ENCODE peak calls at places on chromosomes 4 and X, in five cellular contexts. L is heart right ventricle, Q is BJ, R is left lung, P is dorsolateral prefrontal cortex. T is an unnamed sample.
A peak's percentile ranks its signal among the peaks of the same experiment; 100 is the strongest.

GRCh38 chr4:72567821-72568620 is 1.0 kb downstream of the ADAMTS3 start:
- DNase-seq in L (peak; percentile 40), Q (peak; percentile 17), R (peak; percentile 83), P (peak; percentile 44), T (peak; percentile 56)

GRCh38 chr4:173343832-173344397 is 9.8 kb upstream of the HMGB2 start:
- DNase-seq in L (no peak), Q (no peak), R (no peak), P (no peak), T (no peak)

GRCh38 chr4:122775039-122775438 is 42.5 kb downstream of the BBS12 start:
- DNase-seq in L (no peak), Q (no peak), R (no peak), P (no peak), T (no peak)

GRCh38 chr4:3613980-3614730 is 81.9 kb upstream of the LRPAP1 start:
- DNase-seq in L (peak; percentile 41), Q (no peak), R (no peak), P (no peak), T (no peak)

GRCh38 chr4:118972167-118972566 is 83.5 kb downstream of the SYNPO2 start:
- DNase-seq in L (no peak), Q (no peak), R (no peak), P (no peak), T (no peak)

GRCh38 chr4:12137556-12137955 is 708.9 kb upstream of the HS3ST1 start:
- DNase-seq in L (no peak), Q (no peak), R (no peak), P (no peak), T (no peak)

GRCh38 chrX:49069038-49069437 is 4.8 kb downstream of the PRAF2 start:
- DNase-seq in L (no peak), Q (no peak), R (no peak), P (no peak), T (no peak)

GRCh38 chr4:28287837-28288236 is 1427.2 kb downstream of the STIM2 start:
- DNase-seq in L (no peak), Q (peak; percentile 100), R (no peak), P (no peak), T (no peak)

GRCh38 chr4:152586668-152587067 is 50.8 kb upstream of the FBXW7 start:
- DNase-seq in L (no peak), Q (no peak), R (no peak), P (no peak), T (no peak)

GRCh38 chr4:154779362-154779947 is 1.6 kb upstream of the RBM46 start:
- DNase-seq in L (no peak), Q (no peak), R (no peak), P (no peak), T (peak; percentile 1)

GRCh38 chr4:81724925-81725329 is 253.2 kb upstream of the RASGEF1B start:
- DNase-seq in L (peak; percentile 15), Q (no peak), R (peak; percentile 76), P (peak; percentile 68), T (peak; percentile 2)

GRCh38 chr4:161555689-161556660 is 607.8 kb downstream of the FSTL5 start:
- DNase-seq in L (no peak), Q (no peak), R (no peak), P (no peak), T (no peak)

GRCh38 chrX:10725071-10725470 is 104.7 kb upstream of the MID1 start:
- DNase-seq in L (no peak), Q (no peak), R (no peak), P (no peak), T (no peak)

GRCh38 chrX:77892887-77893286 is 2.3 kb downstream of the MAGT1 start:
- DNase-seq in L (no peak), Q (no peak), R (no peak), P (no peak), T (no peak)

GRCh38 chr4:40909363-40909876 is 159.7 kb downstream of the NSUN7 start:
- DNase-seq in L (no peak), Q (no peak), R (no peak), P (no peak), T (no peak)

GRCh38 chr4:101527186-101527585 is 179.9 kb upstream of the PPP3CA start:
- DNase-seq in L (no peak), Q (no peak), R (no peak), P (no peak), T (peak; percentile 15)

GRCh38 chrX:40094900-40095587 is 2.7 kb downstream of the BCOR start:
- DNase-seq in L (no peak), Q (no peak), R (no peak), P (no peak), T (no peak)

GRCh38 chr4:169179609-169180526 is 90.9 kb downstream of the SH3RF1 start:
- DNase-seq in L (no peak), Q (no peak), R (no peak), P (no peak), T (no peak)

GRCh38 chrX:72396117-72396516 is 90.4 kb upstream of the CITED1 start:
- DNase-seq in L (no peak), Q (no peak), R (no peak), P (no peak), T (no peak)

GRCh38 chr4:40471923-40472322 is 136.8 kb downstream of the CHRNA9 start:
- DNase-seq in L (no peak), Q (no peak), R (no peak), P (no peak), T (no peak)

GRCh38 chr4:148300877-148301276 is 141.3 kb downstream of the NR3C2 start:
- DNase-seq in L (no peak), Q (no peak), R (no peak), P (no peak), T (peak; percentile 8)

GRCh38 chr4:120733054-120733453 is 189.5 kb downstream of the PRDM5 start:
- DNase-seq in L (no peak), Q (no peak), R (no peak), P (no peak), T (no peak)

GRCh38 chr4:3851211-3851610 is 85.0 kb downstream of the ADRA2C start:
- DNase-seq in L (no peak), Q (peak; percentile 13), R (no peak), P (no peak), T (no peak)

GRCh38 chrX:133921764-133922389 is 63.5 kb downstream of the GPC3 start:
- DNase-seq in L (peak; percentile 25), Q (no peak), R (peak; percentile 42), P (no peak), T (peak; percentile 34)

GRCh38 chr4:83207497-83208105 is 77.0 kb downstream of the COQ2 start:
- DNase-seq in L (no peak), Q (peak; percentile 53), R (no peak), P (no peak), T (no peak)

GRCh38 chrX:130111220-130111934 is 1.1 kb upstream of the ELF4 start:
- DNase-seq in L (peak; percentile 19), Q (no peak), R (no peak), P (no peak), T (no peak)

GRCh38 chr4:163738521-163738920 is 244.0 kb downstream of the TMA16 start:
- DNase-seq in L (no peak), Q (no peak), R (no peak), P (no peak), T (no peak)

GRCh38 chr4:118356731-118357130 is 3.9 kb upstream of the PRSS12 start:
- DNase-seq in L (no peak), Q (no peak), R (no peak), P (no peak), T (no peak)

GRCh38 chr4:16492872-16493271 is 266.6 kb upstream of the TAPT1 start:
- DNase-seq in L (no peak), Q (no peak), R (no peak), P (no peak), T (no peak)

GRCh38 chr4:16238304-16238703 is 12.0 kb upstream of the TAPT1 start:
- DNase-seq in L (no peak), Q (no peak), R (no peak), P (no peak), T (no peak)

GRCh38 chr4:89196745-89197144 is 85.4 kb downstream of the TIGD2 start:
- DNase-seq in L (no peak), Q (no peak), R (no peak), P (no peak), T (no peak)

GRCh38 chr4:2833671-2834000 is 10.0 kb upstream of the ADD1 start:
- DNase-seq in L (no peak), Q (no peak), R (peak; percentile 29), P (no peak), T (no peak)

GRCh38 chr4:168291242-168291641 is 27.3 kb downstream of the DDX60 start:
- DNase-seq in L (no peak), Q (no peak), R (no peak), P (no peak), T (no peak)

DNA sequence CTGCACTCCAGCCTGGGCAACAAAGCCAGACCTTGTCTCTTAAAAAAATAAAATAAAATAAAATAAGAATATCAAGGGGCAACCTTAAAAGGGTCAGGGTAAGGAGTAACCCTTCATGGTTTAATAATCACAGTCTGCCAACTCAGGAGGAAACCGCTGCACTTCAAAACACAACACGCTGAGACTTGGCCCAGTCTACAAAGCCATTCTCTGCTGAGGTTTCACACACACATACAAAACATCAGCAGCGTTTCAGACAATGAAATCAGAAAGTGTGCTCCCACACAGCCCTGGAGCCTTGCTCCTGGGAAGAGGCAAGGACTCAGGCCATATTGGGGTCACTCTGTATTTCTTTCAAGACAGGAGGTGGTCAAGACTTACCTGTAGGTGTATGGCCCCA is 18.3 kb downstream of the SCARB2 start:
- DNase-seq in L (no peak), Q (no peak), R (no peak), P (no peak), T (no peak)
- H3K4me3 ChIP-seq in L (no peak overlapping the region), Q (no peak overlapping the region), R (no peak overlapping the region), P (no peak overlapping the region), T (no peak overlapping the region)

GRCh38 chr4:1722551-1723071 is 1.3 kb downstream of the TACC3 start:
- DNase-seq in L (no peak), Q (no peak), R (no peak), P (peak; percentile 14), T (no peak)
- H3K4me3 ChIP-seq in L (no peak overlapping the region), Q (peak overlapping the region; percentile 82), R (peak overlapping the region; percentile 77), P (no peak overlapping the region), T (peak overlapping the region; percentile 91)

GRCh38 chr4:139901516-139902327 is 236.1 kb downstream of the MGST2 start:
- DNase-seq in L (no peak), Q (no peak), R (no peak), P (no peak), T (no peak)
- H3K4me3 ChIP-seq in L (no peak overlapping the region), Q (peak overlapping the region; percentile 20), R (peak overlapping the region; percentile 15), P (peak overlapping the region; percentile 61), T (no peak overlapping the region)

GRCh38 chr4:55176497-55176896 is 51.1 kb upstream of the KDR start:
- DNase-seq in L (no peak), Q (no peak), R (no peak), P (no peak), T (no peak)

GRCh38 chr4:55178226-55179005 is 53.0 kb upstream of the KDR start:
- DNase-seq in L (no peak), Q (no peak), R (no peak), P (no peak), T (no peak)

GRCh38 chr4:55177461-55177860 is 52.1 kb upstream of the KDR start:
- DNase-seq in L (no peak), Q (no peak), R (no peak), P (no peak), T (no peak)

GRCh38 chr4:55173580-55173979 is 48.2 kb upstream of the KDR start:
- DNase-seq in L (no peak), Q (no peak), R (no peak), P (no peak), T (no peak)

GRCh38 chr4:55175779-55176231 is 50.4 kb upstream of the KDR start:
- DNase-seq in L (no peak), Q (peak; percentile 67), R (no peak), P (no peak), T (no peak)
- H3K4me3 ChIP-seq in L (no peak overlapping the region), Q (no peak overlapping the region), R (no peak overlapping the region), P (no peak overlapping the region), T (no peak overlapping the region)

T was measured in Jurkat, Clone E6-1.